ENCODE peak calls at places on chromosomes 13 and 19, in eight cellular contexts. V, S, Y, X, K, N, U and G are unnamed samples.

GRCh38 chr13:23643828-23644419 is 73.7 kb downstream of the TNFRSF19 start:
- DNase-seq in Y (no peak), K (no peak), S (no peak), N (no peak), X (no peak), U (no peak), V (no peak), G (no peak)

GRCh38 chr19:3551808-3552095 is 5.6 kb downstream of the MFSD12 start:
- DNase-seq in K (no peak), N (no peak), Y (no peak), X (no peak), U (no peak), V (no peak), S (no peak), G (no peak)

GRCh38 chr19:29881386-29881785 is 60.7 kb upstream of the URI1 start:
- DNase-seq in K (no peak), N (no peak), V (no peak), U (no peak), Y (peak), X (no peak), S (no peak), G (peak)

GRCh38 chr13:106851251-106851650 is 283.3 kb upstream of the ARGLU1 start:
- DNase-seq in S (peak), V (no peak), U (no peak), X (no peak), N (no peak), K (no peak), Y (no peak), G (no peak)

GRCh38 chr19:17125052-17125727 is 49.6 kb downstream of the MYO9B start:
- DNase-seq in V (no peak), Y (peak), N (no peak), U (no peak), X (peak), S (no peak), K (no peak), G (peak)

GRCh38 chr19:36115453-36116343 is at the start of gene TBCB:
- DNase-seq in N (no peak), K (no peak), S (peak), V (no peak), X (peak), Y (peak), U (peak), G (peak)

GRCh38 chr13:73235385-73235784 is 176.6 kb downstream of the KLF5 start:
- DNase-seq in X (no peak), N (peak), V (no peak), K (no peak), Y (peak), U (no peak), S (no peak), G (no peak)

GRCh38 chr13:80577951-80578670 is 237.2 kb upstream of the SPRY2 start:
- DNase-seq in U (no peak), X (no peak), S (peak), V (no peak), K (no peak), Y (no peak), N (no peak), G (no peak)

GRCh38 chr19:31154021-31154420 is 195.2 kb downstream of the TSHZ3 start:
- DNase-seq in S (no peak), V (no peak), K (no peak), Y (peak), X (no peak), U (no peak), N (no peak), G (peak)